ENCODE peak calls at places on chromosomes 4 and X, in four cellular contexts. V is esophagus squamous epithelium, E is A549, O is uterus. Y is an unnamed sample.

GRCh38 chr4:170990989-170991589 is 822.1 kb upstream of the GALNTL6 start:
- DNase-seq in V (no peak), O (no peak), E (no peak), Y (peak)

GRCh38 chr4:20483416-20483815 is 216.8 kb upstream of the PACRGL start:
- DNase-seq in O (no peak), V (no peak), E (no peak), Y (no peak)

GRCh38 chr4:23068287-23068686 is 375.6 kb downstream of the GBA3 start:
- DNase-seq in E (no peak), V (no peak), O (no peak), Y (no peak)

GRCh38 chr4:40976343-40976742 is 226.6 kb downstream of the NSUN7 start:
- DNase-seq in V (no peak), E (peak), O (peak), Y (peak)

GRCh38 chr4:54063737-54064316 is 578 bp downstream of the CHIC2 start:
- DNase-seq in E (peak), O (peak), V (peak), Y (no peak)

GRCh38 chrX:1610166-1610565 is 4.7 kb upstream of the ASMT start:
- DNase-seq in O (no peak), E (no peak), V (no peak), Y (no peak)

GRCh38 chr4:128858875-128859696 is 49.6 kb downstream of the JADE1 start:
- DNase-seq in V (no peak), O (no peak), E (no peak), Y (peak)

GRCh38 chr4:156824451-156825060 is 147.0 kb downstream of the PDGFC start:
- DNase-seq in E (no peak), V (no peak), O (no peak), Y (no peak)

DNA sequence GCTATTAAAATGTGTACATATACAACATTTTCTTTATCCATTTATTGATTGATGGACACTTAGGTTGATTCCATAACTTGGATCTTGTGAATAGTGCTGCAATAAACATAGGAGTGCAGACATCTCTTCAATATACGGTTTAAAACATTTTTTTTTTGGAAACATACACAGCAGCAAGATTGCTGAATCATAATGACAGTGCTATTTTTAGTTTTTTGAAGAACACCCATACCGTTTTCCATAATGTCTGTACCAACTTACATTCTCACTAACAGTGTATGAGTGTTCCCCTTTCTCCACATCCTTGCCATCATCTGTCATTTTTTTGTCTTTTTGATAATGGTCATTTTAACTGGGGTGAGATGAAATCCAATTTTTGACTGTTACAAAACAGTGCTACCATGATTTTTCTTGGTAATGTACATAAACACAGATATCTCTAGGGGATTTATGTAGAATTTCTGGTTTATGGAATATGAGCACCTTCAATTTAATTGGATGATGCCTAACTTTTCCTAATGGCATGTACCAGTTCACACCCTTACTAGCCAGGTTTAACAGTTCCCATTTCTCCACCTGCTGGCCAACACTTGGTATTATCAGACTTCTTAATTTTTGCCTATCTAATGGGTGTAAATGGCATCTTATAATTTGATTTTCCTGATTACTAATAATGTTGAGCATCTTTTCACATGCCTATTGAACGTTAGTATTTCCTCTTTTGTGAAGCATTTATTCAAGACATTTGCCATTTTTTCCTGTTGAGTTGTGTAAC is 21.0 kb upstream of the TMSB15B start:
- DNase-seq in O (no peak), E (peak), V (no peak), Y (peak)
- TF ChIP-seq CTCF in O (peak), E (peak), V (peak), Y (peak)

GRCh38 chr4:176054942-176055341 is 10.7 kb upstream of the WDR17 start:
- DNase-seq in E (no peak), O (no peak), V (no peak), Y (no peak)
- H3K4me3 ChIP-seq in E (no peak), O (no peak), V (no peak), Y (no peak)

GRCh38 chr4:85964298-85964697 is 395.6 kb downstream of the MAPK10 start:
- DNase-seq in O (no peak), E (no peak), V (no peak), Y (no peak)
- TF ChIP-seq CTCF in O (no peak), E (peak), V (no peak), Y (peak)

DNA sequence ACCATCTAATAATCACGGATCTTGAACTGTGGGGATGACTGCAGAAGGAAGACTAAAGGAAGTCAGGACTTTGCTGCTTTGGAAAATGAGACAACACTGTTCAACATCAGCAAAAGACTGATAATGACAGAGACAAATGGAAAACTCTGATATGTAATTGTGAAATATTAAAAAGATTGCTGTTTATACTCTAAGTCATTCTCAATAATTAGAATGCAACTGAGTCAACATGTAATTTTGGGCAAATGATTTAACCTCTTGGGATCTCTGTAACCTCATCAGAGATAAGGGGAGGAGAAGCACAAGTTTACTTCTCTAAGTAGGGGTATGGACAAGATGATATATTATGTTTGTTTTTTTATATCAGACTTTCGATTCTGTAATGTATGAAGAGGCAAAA is 121.9 kb downstream of the GASK1B start:
- DNase-seq in E (no peak), O (no peak), V (no peak), Y (no peak)
- H3K4me3 ChIP-seq in E (no peak), O (no peak), V (no peak), Y (no peak)

GRCh38 chrX:108000751-108001150 is 18.6 kb upstream of the TEX13B start:
- DNase-seq in E (no peak), O (no peak), V (no peak), Y (no peak)

GRCh38 chrX:107996124-107996523 is 14.0 kb upstream of the TEX13B start:
- DNase-seq in O (no peak), V (no peak), E (no peak), Y (no peak)

GRCh38 chrX:108001218-108001814 is 19.1 kb upstream of the TEX13B start:
- DNase-seq in O (no peak), E (peak), V (no peak), Y (no peak)
- TF ChIP-seq CTCF in O (no peak), E (peak), V (peak), Y (peak)

GRCh38 chrX:73447311-73447794 is 500 bp downstream of the CDX4 start:
- DNase-seq in E (no peak), O (no peak), V (no peak), Y (no peak)

GRCh38 chrX:73446831-73447230 is at the start of gene CDX4:
- DNase-seq in O (no peak), V (no peak), E (no peak), Y (no peak)

DNA sequence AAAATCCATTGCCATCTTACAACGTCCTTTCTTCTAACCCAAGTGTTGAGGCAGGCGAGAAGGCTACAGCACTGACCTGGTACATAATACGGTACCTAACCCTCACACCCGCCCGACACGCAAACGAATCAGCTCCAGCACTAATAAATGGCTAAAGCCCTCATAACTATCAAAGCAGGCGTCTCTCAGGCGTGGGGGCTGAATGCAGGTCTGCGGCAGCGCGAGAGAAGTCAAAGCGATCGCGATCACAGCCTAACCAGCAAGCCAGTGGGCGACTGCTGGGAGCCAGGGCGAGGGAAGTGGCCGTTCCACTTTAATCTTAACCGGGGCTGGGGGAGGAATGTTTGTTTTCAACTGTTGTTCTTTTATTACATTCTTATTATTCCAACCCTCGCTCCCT is 1.5 kb downstream of the CDX4 start:
- DNase-seq in E (no peak), V (no peak), O (no peak), Y (no peak)
- H3K4me3 ChIP-seq in E (no peak), V (no peak), O (no peak), Y (no peak)

Y was measured in astrocyte of the cerebellum.